ENCODE peak calls at places on chromosomes 11 and 22, in ten cellular contexts. One of them, this sample, is unnamed.

GRCh38 chr11:75968021-75968685 is 153.1 kb downstream of the UVRAG start:
- DNase-seq in right lobe of liver: no peak
- DNase-seq in stomach: no peak
- DNase-seq in ovary: no peak
- DNase-seq in prostate gland: no peak
- DNase-seq in spleen: no peak
- DNase-seq in testis: no peak
- DNase-seq in adrenal gland: no peak
- DNase-seq in H1: no peak
- DNase-seq in A549: no peak
- DNase-seq in this sample: no peak

GRCh38 chr11:74673956-74674355 is 57.3 kb downstream of the CHRDL2 start:
- DNase-seq in testis: no peak
- DNase-seq in stomach: no peak
- DNase-seq in adrenal gland: no peak
- DNase-seq in spleen: peak; percentile 37
- DNase-seq in A549: no peak
- DNase-seq in H1: no peak
- DNase-seq in prostate gland: no peak
- DNase-seq in right lobe of liver: no peak
- DNase-seq in ovary: no peak
- DNase-seq in this sample: no peak

GRCh38 chr11:6530848-6531247 is 33.8 kb downstream of the DNHD1 start:
- DNase-seq in spleen: no peak
- DNase-seq in A549: no peak
- DNase-seq in right lobe of liver: no peak
- DNase-seq in stomach: no peak
- DNase-seq in ovary: no peak
- DNase-seq in H1: no peak
- DNase-seq in adrenal gland: no peak
- DNase-seq in testis: no peak
- DNase-seq in prostate gland: no peak
- DNase-seq in this sample: no peak

GRCh38 chr22:22713416-22713815 is 69.0 kb downstream of the GGTLC2 start:
- DNase-seq in right lobe of liver: no peak
- DNase-seq in prostate gland: no peak
- DNase-seq in A549: no peak
- DNase-seq in adrenal gland: no peak
- DNase-seq in ovary: no peak
- DNase-seq in testis: no peak
- DNase-seq in stomach: no peak
- DNase-seq in H1: no peak
- DNase-seq in spleen: no peak
- DNase-seq in this sample: no peak

GRCh38 chr11:125073616-125074483 is 10.7 kb downstream of the SLC37A2 start:
- DNase-seq in H1: no peak
- DNase-seq in ovary: peak; percentile 20
- DNase-seq in adrenal gland: no peak
- DNase-seq in prostate gland: no peak
- DNase-seq in stomach: no peak
- DNase-seq in A549: no peak
- DNase-seq in testis: no peak
- DNase-seq in spleen: peak; percentile 76
- DNase-seq in right lobe of liver: no peak
- DNase-seq in this sample: peak; percentile 31

GRCh38 chr11:47186937-47187681 is 875 bp upstream of the PACSIN3 start:
- DNase-seq in adrenal gland: peak; percentile 67
- DNase-seq in prostate gland: no peak
- DNase-seq in spleen: no peak
- DNase-seq in A549: no peak
- DNase-seq in ovary: peak; percentile 76
- DNase-seq in H1: no peak
- DNase-seq in testis: peak; percentile 58
- DNase-seq in right lobe of liver: no peak
- DNase-seq in stomach: peak; percentile 59
- DNase-seq in this sample: peak; percentile 68

GRCh38 chr11:76184551-76184993 is 21.7 kb downstream of the WNT11 start:
- DNase-seq in spleen: no peak
- DNase-seq in stomach: no peak
- DNase-seq in ovary: peak; percentile 47
- DNase-seq in adrenal gland: no peak
- DNase-seq in right lobe of liver: no peak
- DNase-seq in H1: no peak
- DNase-seq in A549: no peak
- DNase-seq in prostate gland: no peak
- DNase-seq in testis: no peak
- DNase-seq in this sample: no peak

GRCh38 chr11:15747671-15748070 is 608.7 kb downstream of the SOX6 start:
- DNase-seq in A549: no peak
- DNase-seq in stomach: no peak
- DNase-seq in right lobe of liver: no peak
- DNase-seq in H1: no peak
- DNase-seq in testis: no peak
- DNase-seq in spleen: no peak
- DNase-seq in adrenal gland: no peak
- DNase-seq in prostate gland: no peak
- DNase-seq in ovary: no peak
- DNase-seq in this sample: no peak

GRCh38 chr11:413120-414081 is 1.4 kb downstream of the SIGIRR start:
- DNase-seq in right lobe of liver: no peak
- DNase-seq in stomach: no peak
- DNase-seq in adrenal gland: no peak
- DNase-seq in A549: no peak
- DNase-seq in H1: no peak
- DNase-seq in prostate gland: no peak
- DNase-seq in spleen: peak; percentile 71
- DNase-seq in ovary: no peak
- DNase-seq in testis: no peak
- DNase-seq in this sample: no peak

GRCh38 chr11:10526974-10527918 is 13.7 kb downstream of the RNF141 start:
- DNase-seq in prostate gland: peak; percentile 66
- DNase-seq in A549: no peak
- DNase-seq in testis: no peak
- DNase-seq in ovary: no peak
- DNase-seq in H1: no peak
- DNase-seq in adrenal gland: no peak
- DNase-seq in stomach: no peak
- DNase-seq in spleen: no peak
- DNase-seq in right lobe of liver: no peak
- DNase-seq in this sample: no peak

GRCh38 chr11:78310500-78310909 is 107.1 kb downstream of the GAB2 start:
- DNase-seq in testis: peak; percentile 67
- DNase-seq in prostate gland: no peak
- DNase-seq in A549: no peak
- DNase-seq in stomach: peak; percentile 31
- DNase-seq in spleen: no peak
- DNase-seq in ovary: peak; percentile 67
- DNase-seq in right lobe of liver: peak; percentile 76
- DNase-seq in adrenal gland: peak; percentile 86
- DNase-seq in H1: no peak
- DNase-seq in this sample: peak; percentile 56

GRCh38 chr11:61011950-61012830 is 40.7 kb downstream of the CD6 start:
- DNase-seq in right lobe of liver: no peak
- DNase-seq in ovary: no peak
- DNase-seq in stomach: no peak
- DNase-seq in A549: no peak
- DNase-seq in testis: no peak
- DNase-seq in prostate gland: no peak
- DNase-seq in adrenal gland: no peak
- DNase-seq in spleen: peak; percentile 74
- DNase-seq in H1: no peak
- DNase-seq in this sample: no peak

GRCh38 chr22:27876684-27877083 is 42.4 kb downstream of the PITPNB start:
- DNase-seq in testis: no peak
- DNase-seq in prostate gland: no peak
- DNase-seq in ovary: no peak
- DNase-seq in stomach: no peak
- DNase-seq in right lobe of liver: no peak
- DNase-seq in spleen: no peak
- DNase-seq in A549: no peak
- DNase-seq in adrenal gland: no peak
- DNase-seq in H1: no peak
- DNase-seq in this sample: no peak

GRCh38 chr22:37187891-37188761 is at the start of gene C1QTNF6:
- DNase-seq in adrenal gland: peak; percentile 33
- DNase-seq in ovary: peak; percentile 72
- DNase-seq in prostate gland: no peak
- DNase-seq in A549: no peak
- DNase-seq in spleen: peak; percentile 75
- DNase-seq in stomach: peak; percentile 43
- DNase-seq in testis: no peak
- DNase-seq in H1: no peak
- DNase-seq in right lobe of liver: no peak
- DNase-seq in this sample: peak; percentile 60

GRCh38 chr22:37186228-37186996 is 1.6 kb downstream of the C1QTNF6 start:
- DNase-seq in A549: peak; percentile 78
- DNase-seq in H1: no peak
- DNase-seq in spleen: peak; percentile 79
- DNase-seq in stomach: no peak
- DNase-seq in testis: no peak
- DNase-seq in adrenal gland: no peak
- DNase-seq in ovary: peak; percentile 32
- DNase-seq in right lobe of liver: no peak
- DNase-seq in prostate gland: no peak
- DNase-seq in this sample: peak; percentile 58

GRCh38 chr22:37189011-37189466 is 992 bp upstream of the C1QTNF6 start:
- DNase-seq in H1: no peak
- DNase-seq in right lobe of liver: no peak
- DNase-seq in adrenal gland: no peak
- DNase-seq in testis: no peak
- DNase-seq in A549: no peak
- DNase-seq in spleen: no peak
- DNase-seq in prostate gland: no peak
- DNase-seq in stomach: no peak
- DNase-seq in ovary: no peak
- DNase-seq in this sample: no peak

GRCh38 chr22:37186997-37187522 is 987 bp downstream of the C1QTNF6 start:
- DNase-seq in spleen: peak; percentile 63
- DNase-seq in stomach: no peak
- DNase-seq in ovary: peak; percentile 30
- DNase-seq in H1: no peak
- DNase-seq in prostate gland: no peak
- DNase-seq in right lobe of liver: no peak
- DNase-seq in testis: no peak
- DNase-seq in A549: no peak
- DNase-seq in adrenal gland: no peak
- DNase-seq in this sample: peak; percentile 41

DNA sequence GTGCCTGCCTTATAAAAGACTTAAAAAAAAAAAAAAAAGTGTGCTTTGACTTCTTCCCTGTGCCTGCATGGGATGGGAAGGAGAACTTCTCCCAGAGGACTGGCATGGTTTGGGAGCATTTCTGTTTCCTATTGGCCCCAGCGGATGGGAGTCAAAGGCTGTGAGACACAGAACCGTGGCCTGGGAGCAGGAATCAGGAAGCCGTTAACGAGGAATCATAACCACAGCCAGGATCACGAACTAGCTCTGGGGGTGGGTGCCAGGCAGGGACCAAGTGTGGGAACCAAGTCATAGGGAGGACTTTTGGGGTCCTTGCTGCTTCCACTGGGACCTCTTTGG is 526 bp downstream of the C1QTNF6 start:
- DNase-seq in adrenal gland: peak; percentile 40
- DNase-seq in ovary: no peak
- DNase-seq in H1: no peak
- DNase-seq in spleen: no peak
- DNase-seq in stomach: peak; percentile 38
- DNase-seq in right lobe of liver: no peak
- DNase-seq in prostate gland: no peak
- DNase-seq in A549: no peak
- DNase-seq in testis: no peak
- DNase-seq in this sample: no peak
- TF ChIP-seq POLR2A in adrenal gland: no peak
- TF ChIP-seq POLR2A in ovary: no peak
- TF ChIP-seq POLR2A in H1: no peak
- TF ChIP-seq POLR2A in spleen: no peak
- TF ChIP-seq POLR2A in stomach: no peak
- TF ChIP-seq POLR2A in right lobe of liver: no peak
- TF ChIP-seq POLR2A in prostate gland: no peak
- TF ChIP-seq POLR2A in A549: no peak
- TF ChIP-seq POLR2A in testis: no peak
- TF ChIP-seq POLR2A in this sample: no peak

GRCh38 chr22:38744981-38745380 is 10.8 kb downstream of the SUN2 start:
- DNase-seq in right lobe of liver: peak; percentile 87
- DNase-seq in A549: no peak
- DNase-seq in ovary: peak; percentile 78
- DNase-seq in spleen: no peak
- DNase-seq in adrenal gland: peak; percentile 53
- DNase-seq in H1: no peak
- DNase-seq in testis: no peak
- DNase-seq in prostate gland: no peak
- DNase-seq in stomach: no peak
- DNase-seq in this sample: no peak
- H3K27ac ChIP-seq in right lobe of liver: no peak overlapping the region
- H3K27ac ChIP-seq in A549: no peak overlapping the region
- H3K27ac ChIP-seq in ovary: no peak overlapping the region
- H3K27ac ChIP-seq in spleen: no peak overlapping the region
- H3K27ac ChIP-seq in adrenal gland: no peak overlapping the region
- H3K27ac ChIP-seq in H1: no peak overlapping the region
- H3K27ac ChIP-seq in testis: no peak overlapping the region
- H3K27ac ChIP-seq in prostate gland: no peak overlapping the region
- H3K27ac ChIP-seq in stomach: no peak overlapping the region
- H3K27ac ChIP-seq in this sample: no peak overlapping the region

GRCh38 chr11:69080361-69080973 is 31.7 kb downstream of the TPCN2 start:
- DNase-seq in stomach: no peak
- DNase-seq in ovary: no peak
- DNase-seq in testis: no peak
- DNase-seq in adrenal gland: no peak
- DNase-seq in spleen: no peak
- DNase-seq in A549: no peak
- DNase-seq in H1: no peak
- DNase-seq in prostate gland: no peak
- DNase-seq in right lobe of liver: no peak
- DNase-seq in this sample: no peak
- TF ChIP-seq POLR2A in stomach: no peak
- TF ChIP-seq POLR2A in ovary: no peak
- TF ChIP-seq POLR2A in testis: no peak
- TF ChIP-seq POLR2A in adrenal gland: no peak
- TF ChIP-seq POLR2A in spleen: no peak
- TF ChIP-seq POLR2A in A549: no peak
- TF ChIP-seq POLR2A in H1: no peak
- TF ChIP-seq POLR2A in prostate gland: no peak
- TF ChIP-seq POLR2A in right lobe of liver: no peak
- TF ChIP-seq POLR2A in this sample: no peak

DNA sequence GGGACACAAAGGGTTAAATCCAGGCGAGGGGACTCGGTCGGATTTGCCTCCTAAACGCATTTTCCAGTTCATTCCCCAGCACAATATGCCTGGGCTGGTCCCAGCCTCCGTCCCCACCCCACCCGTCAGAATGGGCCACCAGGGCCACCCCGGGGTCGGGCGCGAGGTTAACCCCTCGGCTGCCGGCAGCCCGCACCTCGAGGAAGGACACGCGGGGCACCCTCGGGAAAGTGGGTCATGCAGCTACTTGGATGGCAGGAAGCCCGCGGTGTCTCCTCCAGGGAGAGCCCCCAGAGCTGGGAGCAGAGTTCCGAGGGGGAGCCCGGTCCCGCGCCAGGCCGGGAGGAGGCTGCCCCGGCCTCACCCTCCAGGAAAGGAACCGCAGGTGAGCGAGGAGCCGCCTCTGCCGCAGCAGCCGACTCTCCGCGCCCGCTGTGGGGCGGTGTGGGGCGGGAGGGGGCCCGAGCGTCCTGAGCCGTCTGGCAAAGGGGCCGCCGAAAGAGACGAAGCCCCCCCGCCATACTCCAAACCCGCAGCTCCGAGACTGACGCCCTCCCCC is 1.4 kb downstream of the NECTIN1 start:
- DNase-seq in right lobe of liver: peak; percentile 60
- DNase-seq in H1: no peak
- DNase-seq in spleen: peak; percentile 90
- DNase-seq in testis: no peak
- DNase-seq in ovary: peak; percentile 49
- DNase-seq in prostate gland: peak; percentile 37
- DNase-seq in A549: peak; percentile 51
- DNase-seq in stomach: peak; percentile 59
- DNase-seq in adrenal gland: no peak
- DNase-seq in this sample: peak; percentile 74
- H3K27ac ChIP-seq in right lobe of liver: no peak overlapping the region
- H3K27ac ChIP-seq in H1: no peak overlapping the region
- H3K27ac ChIP-seq in spleen: no peak overlapping the region
- H3K27ac ChIP-seq in testis: no peak overlapping the region
- H3K27ac ChIP-seq in ovary: no peak overlapping the region
- H3K27ac ChIP-seq in prostate gland: peak overlapping the region; percentile 92
- H3K27ac ChIP-seq in A549: peak overlapping the region; percentile 93
- H3K27ac ChIP-seq in stomach: peak overlapping the region; percentile 94
- H3K27ac ChIP-seq in adrenal gland: peak overlapping the region; percentile 87
- H3K27ac ChIP-seq in this sample: peak overlapping the region; percentile 79

This sample was measured in Peyer's patch.